ENCODE peak calls at places on chromosomes 13 and 19, in six cellular contexts. One of them, this sample, is unnamed.

GRCh38 chr19:3039641-3040077 is 10.6 kb upstream of the TLE2 start:
- DNase-seq in K562: no peak
- DNase-seq in A549: peak
- DNase-seq in endothelial cell of umbilical vein: no peak
- DNase-seq in HepG2: peak
- DNase-seq in GM12878: no peak
- DNase-seq in this sample: no peak

GRCh38 chr13:94312511-94313191 is 166.8 kb downstream of the DCT start:
- DNase-seq in K562: no peak
- DNase-seq in A549: no peak
- DNase-seq in endothelial cell of umbilical vein: no peak
- DNase-seq in HepG2: no peak
- DNase-seq in GM12878: peak
- DNase-seq in this sample: no peak

GRCh38 chr13:61950828-61951227 is 535.2 kb upstream of the PCDH20 start:
- DNase-seq in K562: no peak
- DNase-seq in A549: no peak
- DNase-seq in endothelial cell of umbilical vein: no peak
- DNase-seq in HepG2: no peak
- DNase-seq in GM12878: no peak
- DNase-seq in this sample: no peak

GRCh38 chr13:50518791-50519201 is 324.7 kb downstream of the DLEU7 start:
- DNase-seq in K562: no peak
- DNase-seq in A549: no peak
- DNase-seq in endothelial cell of umbilical vein: no peak
- DNase-seq in HepG2: no peak
- DNase-seq in GM12878: no peak
- DNase-seq in this sample: no peak

GRCh38 chr19:51688665-51689571 is 4.2 kb upstream of the SPACA6 start:
- DNase-seq in K562: peak
- DNase-seq in A549: peak
- DNase-seq in endothelial cell of umbilical vein: peak
- DNase-seq in HepG2: peak
- DNase-seq in GM12878: no peak
- DNase-seq in this sample: no peak

GRCh38 chr19:21751379-21751778 is 16.0 kb downstream of the ZNF100 start:
- DNase-seq in K562: no peak
- DNase-seq in A549: no peak
- DNase-seq in endothelial cell of umbilical vein: no peak
- DNase-seq in HepG2: peak
- DNase-seq in GM12878: no peak
- DNase-seq in this sample: no peak

GRCh38 chr13:112450567-112451240 is 74.5 kb downstream of the SPACA7 start:
- DNase-seq in K562: no peak
- DNase-seq in A549: no peak
- DNase-seq in endothelial cell of umbilical vein: no peak
- DNase-seq in HepG2: no peak
- DNase-seq in GM12878: no peak
- DNase-seq in this sample: no peak

GRCh38 chr13:27425151-27425917 is 915 bp downstream of the GTF3A start:
- DNase-seq in K562: peak
- DNase-seq in A549: no peak
- DNase-seq in endothelial cell of umbilical vein: no peak
- DNase-seq in HepG2: no peak
- DNase-seq in GM12878: no peak
- DNase-seq in this sample: peak

GRCh38 chr19:16435238-16435911 is 36.4 kb downstream of the EPS15L1 start:
- DNase-seq in K562: no peak
- DNase-seq in A549: no peak
- DNase-seq in endothelial cell of umbilical vein: peak
- DNase-seq in HepG2: no peak
- DNase-seq in GM12878: no peak
- DNase-seq in this sample: no peak

GRCh38 chr19:54137913-54138776 is 583 bp downstream of the CNOT3 start:
- DNase-seq in K562: peak
- DNase-seq in A549: no peak
- DNase-seq in endothelial cell of umbilical vein: no peak
- DNase-seq in HepG2: no peak
- DNase-seq in GM12878: no peak
- DNase-seq in this sample: no peak

GRCh38 chr19:1624458-1624857 is 19.2 kb upstream of the UQCR11 start:
- DNase-seq in K562: peak
- DNase-seq in A549: peak
- DNase-seq in endothelial cell of umbilical vein: peak
- DNase-seq in HepG2: peak
- DNase-seq in GM12878: no peak
- DNase-seq in this sample: peak

GRCh38 chr13:113083402-113084061 is 22.1 kb upstream of the F7 start:
- DNase-seq in K562: no peak
- DNase-seq in A549: peak
- DNase-seq in endothelial cell of umbilical vein: no peak
- DNase-seq in HepG2: no peak
- DNase-seq in GM12878: no peak
- DNase-seq in this sample: no peak

GRCh38 chr19:57613941-57614743 is at the start of gene ZNF134:
- DNase-seq in K562: peak
- DNase-seq in A549: peak
- DNase-seq in endothelial cell of umbilical vein: peak
- DNase-seq in HepG2: peak
- DNase-seq in GM12878: peak
- DNase-seq in this sample: peak

GRCh38 chr13:114017028-114017630 is 43.3 kb upstream of the C13orf46 start:
- DNase-seq in K562: no peak
- DNase-seq in A549: no peak
- DNase-seq in endothelial cell of umbilical vein: no peak
- DNase-seq in HepG2: no peak
- DNase-seq in GM12878: no peak
- DNase-seq in this sample: no peak

GRCh38 chr19:18294467-18294864 is 13.0 kb upstream of the JUND start:
- DNase-seq in K562: peak
- DNase-seq in A549: no peak
- DNase-seq in endothelial cell of umbilical vein: no peak
- DNase-seq in HepG2: no peak
- DNase-seq in GM12878: no peak
- DNase-seq in this sample: no peak

GRCh38 chr13:113802761-113803160 is 43.7 kb downstream of the TMEM255B start:
- DNase-seq in K562: no peak
- DNase-seq in A549: no peak
- DNase-seq in endothelial cell of umbilical vein: no peak
- DNase-seq in HepG2: no peak
- DNase-seq in GM12878: no peak
- DNase-seq in this sample: peak

GRCh38 chr13:42405665-42406390 is 133.9 kb downstream of the AKAP11 start:
- DNase-seq in K562: no peak
- DNase-seq in A549: no peak
- DNase-seq in endothelial cell of umbilical vein: no peak
- DNase-seq in HepG2: no peak
- DNase-seq in GM12878: peak
- DNase-seq in this sample: no peak

GRCh38 chr19:10020851-10021250 is 7.6 kb downstream of the RDH8 start:
- DNase-seq in K562: no peak
- DNase-seq in A549: no peak
- DNase-seq in endothelial cell of umbilical vein: no peak
- DNase-seq in HepG2: no peak
- DNase-seq in GM12878: no peak
- DNase-seq in this sample: no peak

GRCh38 chr19:27777242-27777641 is 1435.7 kb downstream of the UQCRFS1 start:
- DNase-seq in K562: no peak
- DNase-seq in A549: no peak
- DNase-seq in endothelial cell of umbilical vein: no peak
- DNase-seq in HepG2: no peak
- DNase-seq in GM12878: no peak
- DNase-seq in this sample: no peak

GRCh38 chr19:29016926-29017760 is 195.8 kb downstream of the UQCRFS1 start:
- DNase-seq in K562: no peak
- DNase-seq in A549: no peak
- DNase-seq in endothelial cell of umbilical vein: no peak
- DNase-seq in HepG2: no peak
- DNase-seq in GM12878: no peak
- DNase-seq in this sample: no peak

GRCh38 chr19:7928741-7929701 is 3.1 kb upstream of the CTXN1 start:
- DNase-seq in K562: peak
- DNase-seq in A549: peak
- DNase-seq in endothelial cell of umbilical vein: peak
- DNase-seq in HepG2: peak
- DNase-seq in GM12878: no peak
- DNase-seq in this sample: peak

GRCh38 chr13:101869553-101869952 is 417.1 kb downstream of the ITGBL1 start:
- DNase-seq in K562: no peak
- DNase-seq in A549: no peak
- DNase-seq in endothelial cell of umbilical vein: no peak
- DNase-seq in HepG2: no peak
- DNase-seq in GM12878: no peak
- DNase-seq in this sample: no peak

GRCh38 chr13:31797154-31797775 is 57.9 kb downstream of the RXFP2 start:
- DNase-seq in K562: no peak
- DNase-seq in A549: peak
- DNase-seq in endothelial cell of umbilical vein: peak
- DNase-seq in HepG2: peak
- DNase-seq in GM12878: no peak
- DNase-seq in this sample: peak

GRCh38 chr19:42168206-42168605 is 36.0 kb upstream of the POU2F2 start:
- DNase-seq in K562: no peak
- DNase-seq in A549: no peak
- DNase-seq in endothelial cell of umbilical vein: no peak
- DNase-seq in HepG2: no peak
- DNase-seq in GM12878: no peak
- DNase-seq in this sample: no peak

GRCh38 chr19:294341-294818 is 3.2 kb upstream of the PLPP2 start:
- DNase-seq in K562: no peak
- DNase-seq in A549: no peak
- DNase-seq in endothelial cell of umbilical vein: no peak
- DNase-seq in HepG2: no peak
- DNase-seq in GM12878: no peak
- DNase-seq in this sample: no peak
- H3K4me3 ChIP-seq in K562: no peak
- H3K4me3 ChIP-seq in A549: no peak
- H3K4me3 ChIP-seq in endothelial cell of umbilical vein: no peak
- H3K4me3 ChIP-seq in HepG2: no peak
- H3K4me3 ChIP-seq in GM12878: no peak
- H3K4me3 ChIP-seq in this sample: no peak

GRCh38 chr13:98144501-98145350 is 1.8 kb downstream of the FARP1 start:
- DNase-seq in K562: no peak
- DNase-seq in A549: peak
- DNase-seq in endothelial cell of umbilical vein: peak
- DNase-seq in HepG2: peak
- DNase-seq in GM12878: no peak
- DNase-seq in this sample: no peak
- TF ChIP-seq MYC in K562: no peak
- TF ChIP-seq MYC in A549: no peak
- TF ChIP-seq MYC in endothelial cell of umbilical vein: no peak
- TF ChIP-seq MYC in HepG2: no peak
- TF ChIP-seq MYC in GM12878: no peak
- TF ChIP-seq MYC in this sample: no peak

GRCh38 chr13:44243198-44243852 is 130.3 kb upstream of the SERP2 start:
- DNase-seq in K562: peak
- DNase-seq in A549: peak
- DNase-seq in endothelial cell of umbilical vein: peak
- DNase-seq in HepG2: peak
- DNase-seq in GM12878: no peak
- DNase-seq in this sample: peak
- TF ChIP-seq CTCF in K562: peak
- TF ChIP-seq CTCF in A549: no peak
- TF ChIP-seq CTCF in endothelial cell of umbilical vein: peak
- TF ChIP-seq CTCF in HepG2: peak
- TF ChIP-seq CTCF in GM12878: peak
- TF ChIP-seq CTCF in this sample: peak

DNA sequence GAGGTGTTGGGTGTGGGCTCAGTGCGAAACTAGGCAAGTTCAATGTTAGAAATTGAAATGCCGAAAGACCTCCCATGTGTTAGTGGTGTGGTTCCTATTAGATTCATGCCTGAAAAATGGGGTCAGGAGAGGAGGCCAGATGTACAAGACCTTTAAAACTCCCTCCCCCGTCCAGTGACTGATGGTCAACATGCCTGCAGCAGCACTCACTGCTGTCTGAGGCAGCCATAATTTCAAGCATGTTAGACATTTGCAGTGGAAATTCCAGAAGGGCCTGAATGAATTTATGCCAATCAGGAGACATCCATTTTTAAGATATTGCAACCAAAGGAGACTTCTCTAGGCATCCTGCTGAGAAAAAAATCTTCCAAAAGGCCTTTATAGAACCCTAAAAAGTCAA is 426.9 kb upstream of the NBEA start:
- DNase-seq in K562: no peak
- DNase-seq in A549: no peak
- DNase-seq in endothelial cell of umbilical vein: no peak
- DNase-seq in HepG2: no peak
- DNase-seq in GM12878: no peak
- DNase-seq in this sample: no peak
- H3K4me3 ChIP-seq in K562: no peak
- H3K4me3 ChIP-seq in A549: no peak
- H3K4me3 ChIP-seq in endothelial cell of umbilical vein: no peak
- H3K4me3 ChIP-seq in HepG2: no peak
- H3K4me3 ChIP-seq in GM12878: no peak
- H3K4me3 ChIP-seq in this sample: no peak

DNA sequence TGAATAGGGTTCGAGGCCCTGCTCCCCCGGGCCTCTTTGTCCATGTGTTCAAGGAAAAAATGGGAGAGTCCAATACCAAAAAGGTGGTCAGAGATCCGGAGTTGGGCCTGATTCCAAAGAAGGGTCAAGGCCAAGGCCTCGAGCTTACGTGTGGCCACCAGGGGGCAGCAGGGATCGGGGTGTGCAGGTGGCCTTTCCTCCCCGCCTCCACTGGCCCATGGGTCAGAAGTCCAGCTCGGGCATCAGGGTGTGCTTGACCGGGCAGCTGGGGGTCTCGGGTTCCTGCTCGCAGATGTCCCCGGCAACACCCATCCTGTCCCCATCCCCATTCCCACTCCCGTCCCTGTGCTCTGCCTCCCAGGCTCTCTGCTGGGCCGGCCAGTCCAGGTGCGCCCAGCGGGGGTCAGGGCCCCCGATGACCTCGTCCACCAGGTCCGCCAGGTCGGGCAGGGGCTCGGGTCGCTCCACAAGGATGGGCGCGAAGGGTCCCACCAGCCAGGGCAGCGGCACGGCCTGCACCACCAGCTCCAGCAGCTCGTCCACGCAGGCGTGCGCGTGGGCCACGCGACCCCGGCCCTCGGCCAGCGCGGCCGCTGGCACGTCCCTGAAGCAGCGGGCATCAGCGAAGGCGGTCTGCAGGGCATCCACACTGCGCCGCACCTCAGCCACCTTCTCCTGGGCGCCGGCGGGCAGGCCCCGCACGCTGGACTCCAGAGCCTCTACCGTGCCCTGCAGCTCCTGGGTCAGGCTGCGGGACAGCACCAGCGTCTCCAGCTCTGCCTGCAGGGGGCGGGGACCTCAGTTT is 5.2 kb upstream of the PLIN4 start:
- DNase-seq in K562: peak
- DNase-seq in A549: peak
- DNase-seq in endothelial cell of umbilical vein: peak
- DNase-seq in HepG2: peak
- DNase-seq in GM12878: no peak
- DNase-seq in this sample: peak
- TF ChIP-seq MYC in K562: peak
- TF ChIP-seq MYC in A549: no peak
- TF ChIP-seq MYC in endothelial cell of umbilical vein: no peak
- TF ChIP-seq MYC in HepG2: peak
- TF ChIP-seq MYC in GM12878: no peak
- TF ChIP-seq MYC in this sample: no peak

This sample was measured in NB4.